ENCODE peak calls at places on chromosomes 2 and 18, in seven cellular contexts. One of them, this sample, is unnamed.

GRCh38 chr2:30235008-30235655 is 3.8 kb downstream of the LBH start:
- DNase-seq in GM04503: no peak
- DNase-seq in NCI-H1436: no peak
- DNase-seq in stimulated activated CD8-positive, alpha-beta memory T cell treated with anti-CD3 and anti-CD28 coated beads, Interleukin-2, amount 100 ng/mL, for 48 hours: no peak
- DNase-seq in fibroblast of lung: no peak
- DNase-seq in activated CD4-positive, alpha-beta memory T cell treated with anti-CD3 and anti-CD28 coated beads, Interleukin-2, amount 10 ng/mL, durations not matched to agents 7 days and 5 days: peak
- DNase-seq in epithelial cell of esophagus: peak
- DNase-seq in this sample: peak

GRCh38 chr18:12366379-12366778 is 10.6 kb downstream of the AFG3L2 start:
- DNase-seq in GM04503: no peak
- DNase-seq in NCI-H1436: no peak
- DNase-seq in stimulated activated CD8-positive, alpha-beta memory T cell treated with anti-CD3 and anti-CD28 coated beads, Interleukin-2, amount 100 ng/mL, for 48 hours: no peak
- DNase-seq in fibroblast of lung: no peak
- DNase-seq in activated CD4-positive, alpha-beta memory T cell treated with anti-CD3 and anti-CD28 coated beads, Interleukin-2, amount 10 ng/mL, durations not matched to agents 7 days and 5 days: no peak
- DNase-seq in epithelial cell of esophagus: no peak
- DNase-seq in this sample: no peak

GRCh38 chr18:76565238-76566173 is 70.5 kb upstream of the ZNF516 start:
- DNase-seq in GM04503: peak
- DNase-seq in NCI-H1436: peak
- DNase-seq in stimulated activated CD8-positive, alpha-beta memory T cell treated with anti-CD3 and anti-CD28 coated beads, Interleukin-2, amount 100 ng/mL, for 48 hours: no peak
- DNase-seq in fibroblast of lung: peak
- DNase-seq in activated CD4-positive, alpha-beta memory T cell treated with anti-CD3 and anti-CD28 coated beads, Interleukin-2, amount 10 ng/mL, durations not matched to agents 7 days and 5 days: no peak
- DNase-seq in epithelial cell of esophagus: peak
- DNase-seq in this sample: peak

GRCh38 chr2:234191819-234192407 is 141.4 kb downstream of the SPP2 start:
- DNase-seq in GM04503: no peak
- DNase-seq in NCI-H1436: peak
- DNase-seq in stimulated activated CD8-positive, alpha-beta memory T cell treated with anti-CD3 and anti-CD28 coated beads, Interleukin-2, amount 100 ng/mL, for 48 hours: no peak
- DNase-seq in fibroblast of lung: peak
- DNase-seq in activated CD4-positive, alpha-beta memory T cell treated with anti-CD3 and anti-CD28 coated beads, Interleukin-2, amount 10 ng/mL, durations not matched to agents 7 days and 5 days: no peak
- DNase-seq in epithelial cell of esophagus: peak
- DNase-seq in this sample: no peak

GRCh38 chr18:24602156-24602555 is 141.7 kb downstream of the HRH4 start:
- DNase-seq in GM04503: no peak
- DNase-seq in NCI-H1436: no peak
- DNase-seq in stimulated activated CD8-positive, alpha-beta memory T cell treated with anti-CD3 and anti-CD28 coated beads, Interleukin-2, amount 100 ng/mL, for 48 hours: no peak
- DNase-seq in fibroblast of lung: no peak
- DNase-seq in activated CD4-positive, alpha-beta memory T cell treated with anti-CD3 and anti-CD28 coated beads, Interleukin-2, amount 10 ng/mL, durations not matched to agents 7 days and 5 days: no peak
- DNase-seq in epithelial cell of esophagus: no peak
- DNase-seq in this sample: no peak

GRCh38 chr2:84838434-84839145 is 42.3 kb downstream of the TRABD2A start:
- DNase-seq in GM04503: no peak
- DNase-seq in NCI-H1436: no peak
- DNase-seq in stimulated activated CD8-positive, alpha-beta memory T cell treated with anti-CD3 and anti-CD28 coated beads, Interleukin-2, amount 100 ng/mL, for 48 hours: no peak
- DNase-seq in fibroblast of lung: peak
- DNase-seq in activated CD4-positive, alpha-beta memory T cell treated with anti-CD3 and anti-CD28 coated beads, Interleukin-2, amount 10 ng/mL, durations not matched to agents 7 days and 5 days: no peak
- DNase-seq in epithelial cell of esophagus: no peak
- DNase-seq in this sample: no peak

GRCh38 chr2:24015562-24016375 is 5.9 kb downstream of the MFSD2B start:
- DNase-seq in GM04503: peak
- DNase-seq in NCI-H1436: no peak
- DNase-seq in stimulated activated CD8-positive, alpha-beta memory T cell treated with anti-CD3 and anti-CD28 coated beads, Interleukin-2, amount 100 ng/mL, for 48 hours: no peak
- DNase-seq in fibroblast of lung: peak
- DNase-seq in activated CD4-positive, alpha-beta memory T cell treated with anti-CD3 and anti-CD28 coated beads, Interleukin-2, amount 10 ng/mL, durations not matched to agents 7 days and 5 days: no peak
- DNase-seq in epithelial cell of esophagus: peak
- DNase-seq in this sample: no peak

GRCh38 chr18:9695605-9696004 is 12.5 kb upstream of the RAB31 start:
- DNase-seq in GM04503: no peak
- DNase-seq in NCI-H1436: no peak
- DNase-seq in stimulated activated CD8-positive, alpha-beta memory T cell treated with anti-CD3 and anti-CD28 coated beads, Interleukin-2, amount 100 ng/mL, for 48 hours: no peak
- DNase-seq in fibroblast of lung: no peak
- DNase-seq in activated CD4-positive, alpha-beta memory T cell treated with anti-CD3 and anti-CD28 coated beads, Interleukin-2, amount 10 ng/mL, durations not matched to agents 7 days and 5 days: no peak
- DNase-seq in epithelial cell of esophagus: no peak
- DNase-seq in this sample: no peak

GRCh38 chr2:220075835-220076234 is 448.4 kb downstream of the SLC4A3 start:
- DNase-seq in GM04503: no peak
- DNase-seq in NCI-H1436: no peak
- DNase-seq in stimulated activated CD8-positive, alpha-beta memory T cell treated with anti-CD3 and anti-CD28 coated beads, Interleukin-2, amount 100 ng/mL, for 48 hours: no peak
- DNase-seq in fibroblast of lung: no peak
- DNase-seq in activated CD4-positive, alpha-beta memory T cell treated with anti-CD3 and anti-CD28 coated beads, Interleukin-2, amount 10 ng/mL, durations not matched to agents 7 days and 5 days: no peak
- DNase-seq in epithelial cell of esophagus: no peak
- DNase-seq in this sample: no peak

GRCh38 chr2:25078171-25079049 is 36.5 kb downstream of the EFR3B start:
- DNase-seq in GM04503: peak
- DNase-seq in NCI-H1436: no peak
- DNase-seq in stimulated activated CD8-positive, alpha-beta memory T cell treated with anti-CD3 and anti-CD28 coated beads, Interleukin-2, amount 100 ng/mL, for 48 hours: no peak
- DNase-seq in fibroblast of lung: peak
- DNase-seq in activated CD4-positive, alpha-beta memory T cell treated with anti-CD3 and anti-CD28 coated beads, Interleukin-2, amount 10 ng/mL, durations not matched to agents 7 days and 5 days: no peak
- DNase-seq in epithelial cell of esophagus: peak
- DNase-seq in this sample: no peak

GRCh38 chr2:217593732-217594131 is 409.1 kb downstream of the TNS1 start:
- DNase-seq in GM04503: no peak
- DNase-seq in NCI-H1436: no peak
- DNase-seq in stimulated activated CD8-positive, alpha-beta memory T cell treated with anti-CD3 and anti-CD28 coated beads, Interleukin-2, amount 100 ng/mL, for 48 hours: no peak
- DNase-seq in fibroblast of lung: no peak
- DNase-seq in activated CD4-positive, alpha-beta memory T cell treated with anti-CD3 and anti-CD28 coated beads, Interleukin-2, amount 10 ng/mL, durations not matched to agents 7 days and 5 days: no peak
- DNase-seq in epithelial cell of esophagus: no peak
- DNase-seq in this sample: no peak

GRCh38 chr2:150081775-150082517 is 405.5 kb downstream of the RND3 start:
- DNase-seq in GM04503: no peak
- DNase-seq in NCI-H1436: no peak
- DNase-seq in stimulated activated CD8-positive, alpha-beta memory T cell treated with anti-CD3 and anti-CD28 coated beads, Interleukin-2, amount 100 ng/mL, for 48 hours: no peak
- DNase-seq in fibroblast of lung: peak
- DNase-seq in activated CD4-positive, alpha-beta memory T cell treated with anti-CD3 and anti-CD28 coated beads, Interleukin-2, amount 10 ng/mL, durations not matched to agents 7 days and 5 days: no peak
- DNase-seq in epithelial cell of esophagus: peak
- DNase-seq in this sample: no peak

GRCh38 chr18:59988098-59988706 is 88.4 kb downstream of the PMAIP1 start:
- DNase-seq in GM04503: no peak
- DNase-seq in NCI-H1436: peak
- DNase-seq in stimulated activated CD8-positive, alpha-beta memory T cell treated with anti-CD3 and anti-CD28 coated beads, Interleukin-2, amount 100 ng/mL, for 48 hours: peak
- DNase-seq in fibroblast of lung: peak
- DNase-seq in activated CD4-positive, alpha-beta memory T cell treated with anti-CD3 and anti-CD28 coated beads, Interleukin-2, amount 10 ng/mL, durations not matched to agents 7 days and 5 days: peak
- DNase-seq in epithelial cell of esophagus: peak
- DNase-seq in this sample: peak

GRCh38 chr2:45029215-45029614 is 20.0 kb upstream of the SIX2 start:
- DNase-seq in GM04503: no peak
- DNase-seq in NCI-H1436: no peak
- DNase-seq in stimulated activated CD8-positive, alpha-beta memory T cell treated with anti-CD3 and anti-CD28 coated beads, Interleukin-2, amount 100 ng/mL, for 48 hours: no peak
- DNase-seq in fibroblast of lung: peak
- DNase-seq in activated CD4-positive, alpha-beta memory T cell treated with anti-CD3 and anti-CD28 coated beads, Interleukin-2, amount 10 ng/mL, durations not matched to agents 7 days and 5 days: no peak
- DNase-seq in epithelial cell of esophagus: no peak
- DNase-seq in this sample: no peak

GRCh38 chr2:236610991-236611821 is 41.6 kb downstream of the ACKR3 start:
- DNase-seq in GM04503: no peak
- DNase-seq in NCI-H1436: no peak
- DNase-seq in stimulated activated CD8-positive, alpha-beta memory T cell treated with anti-CD3 and anti-CD28 coated beads, Interleukin-2, amount 100 ng/mL, for 48 hours: no peak
- DNase-seq in fibroblast of lung: no peak
- DNase-seq in activated CD4-positive, alpha-beta memory T cell treated with anti-CD3 and anti-CD28 coated beads, Interleukin-2, amount 10 ng/mL, durations not matched to agents 7 days and 5 days: no peak
- DNase-seq in epithelial cell of esophagus: peak
- DNase-seq in this sample: no peak

GRCh38 chr2:34907812-34908211 is 1308.7 kb upstream of the FAM98A start:
- DNase-seq in GM04503: no peak
- DNase-seq in NCI-H1436: no peak
- DNase-seq in stimulated activated CD8-positive, alpha-beta memory T cell treated with anti-CD3 and anti-CD28 coated beads, Interleukin-2, amount 100 ng/mL, for 48 hours: no peak
- DNase-seq in fibroblast of lung: no peak
- DNase-seq in activated CD4-positive, alpha-beta memory T cell treated with anti-CD3 and anti-CD28 coated beads, Interleukin-2, amount 10 ng/mL, durations not matched to agents 7 days and 5 days: no peak
- DNase-seq in epithelial cell of esophagus: no peak
- DNase-seq in this sample: no peak

GRCh38 chr2:145190031-145190703 is 670.2 kb upstream of the ZEB2 start:
- DNase-seq in GM04503: no peak
- DNase-seq in NCI-H1436: no peak
- DNase-seq in stimulated activated CD8-positive, alpha-beta memory T cell treated with anti-CD3 and anti-CD28 coated beads, Interleukin-2, amount 100 ng/mL, for 48 hours: no peak
- DNase-seq in fibroblast of lung: no peak
- DNase-seq in activated CD4-positive, alpha-beta memory T cell treated with anti-CD3 and anti-CD28 coated beads, Interleukin-2, amount 10 ng/mL, durations not matched to agents 7 days and 5 days: no peak
- DNase-seq in epithelial cell of esophagus: peak
- DNase-seq in this sample: no peak

GRCh38 chr18:58579561-58580047 is 49.3 kb downstream of the ALPK2 start:
- DNase-seq in GM04503: peak
- DNase-seq in NCI-H1436: no peak
- DNase-seq in stimulated activated CD8-positive, alpha-beta memory T cell treated with anti-CD3 and anti-CD28 coated beads, Interleukin-2, amount 100 ng/mL, for 48 hours: no peak
- DNase-seq in fibroblast of lung: peak
- DNase-seq in activated CD4-positive, alpha-beta memory T cell treated with anti-CD3 and anti-CD28 coated beads, Interleukin-2, amount 10 ng/mL, durations not matched to agents 7 days and 5 days: no peak
- DNase-seq in epithelial cell of esophagus: no peak
- DNase-seq in this sample: no peak

GRCh38 chr18:40878371-40878770 is 1076.7 kb upstream of the PIK3C3 start:
- DNase-seq in GM04503: no peak
- DNase-seq in NCI-H1436: no peak
- DNase-seq in stimulated activated CD8-positive, alpha-beta memory T cell treated with anti-CD3 and anti-CD28 coated beads, Interleukin-2, amount 100 ng/mL, for 48 hours: no peak
- DNase-seq in fibroblast of lung: no peak
- DNase-seq in activated CD4-positive, alpha-beta memory T cell treated with anti-CD3 and anti-CD28 coated beads, Interleukin-2, amount 10 ng/mL, durations not matched to agents 7 days and 5 days: no peak
- DNase-seq in epithelial cell of esophagus: no peak
- DNase-seq in this sample: no peak

GRCh38 chr2:120761164-120761861 is 25.6 kb downstream of the GLI2 start:
- DNase-seq in GM04503: no peak
- DNase-seq in NCI-H1436: no peak
- DNase-seq in stimulated activated CD8-positive, alpha-beta memory T cell treated with anti-CD3 and anti-CD28 coated beads, Interleukin-2, amount 100 ng/mL, for 48 hours: no peak
- DNase-seq in fibroblast of lung: no peak
- DNase-seq in activated CD4-positive, alpha-beta memory T cell treated with anti-CD3 and anti-CD28 coated beads, Interleukin-2, amount 10 ng/mL, durations not matched to agents 7 days and 5 days: no peak
- DNase-seq in epithelial cell of esophagus: no peak
- DNase-seq in this sample: peak

GRCh38 chr2:204544961-204545860 is at the start of gene PARD3B:
- DNase-seq in GM04503: no peak
- DNase-seq in NCI-H1436: peak
- DNase-seq in stimulated activated CD8-positive, alpha-beta memory T cell treated with anti-CD3 and anti-CD28 coated beads, Interleukin-2, amount 100 ng/mL, for 48 hours: no peak
- DNase-seq in fibroblast of lung: peak
- DNase-seq in activated CD4-positive, alpha-beta memory T cell treated with anti-CD3 and anti-CD28 coated beads, Interleukin-2, amount 10 ng/mL, durations not matched to agents 7 days and 5 days: peak
- DNase-seq in epithelial cell of esophagus: peak
- DNase-seq in this sample: peak

GRCh38 chr2:238635637-238636036 is 208.9 kb downstream of the ASB1 start:
- DNase-seq in GM04503: no peak
- DNase-seq in NCI-H1436: no peak
- DNase-seq in stimulated activated CD8-positive, alpha-beta memory T cell treated with anti-CD3 and anti-CD28 coated beads, Interleukin-2, amount 100 ng/mL, for 48 hours: no peak
- DNase-seq in fibroblast of lung: peak
- DNase-seq in activated CD4-positive, alpha-beta memory T cell treated with anti-CD3 and anti-CD28 coated beads, Interleukin-2, amount 10 ng/mL, durations not matched to agents 7 days and 5 days: no peak
- DNase-seq in epithelial cell of esophagus: no peak
- DNase-seq in this sample: no peak

GRCh38 chr18:3264362-3264761 is 2.4 kb downstream of the MYL12B start:
- DNase-seq in GM04503: no peak
- DNase-seq in NCI-H1436: no peak
- DNase-seq in stimulated activated CD8-positive, alpha-beta memory T cell treated with anti-CD3 and anti-CD28 coated beads, Interleukin-2, amount 100 ng/mL, for 48 hours: no peak
- DNase-seq in fibroblast of lung: no peak
- DNase-seq in activated CD4-positive, alpha-beta memory T cell treated with anti-CD3 and anti-CD28 coated beads, Interleukin-2, amount 10 ng/mL, durations not matched to agents 7 days and 5 days: no peak
- DNase-seq in epithelial cell of esophagus: peak
- DNase-seq in this sample: no peak

GRCh38 chr2:177549171-177549570 is 156.6 kb downstream of the AGPS start:
- DNase-seq in GM04503: no peak
- DNase-seq in NCI-H1436: no peak
- DNase-seq in stimulated activated CD8-positive, alpha-beta memory T cell treated with anti-CD3 and anti-CD28 coated beads, Interleukin-2, amount 100 ng/mL, for 48 hours: no peak
- DNase-seq in fibroblast of lung: no peak
- DNase-seq in activated CD4-positive, alpha-beta memory T cell treated with anti-CD3 and anti-CD28 coated beads, Interleukin-2, amount 10 ng/mL, durations not matched to agents 7 days and 5 days: no peak
- DNase-seq in epithelial cell of esophagus: no peak
- DNase-seq in this sample: no peak

GRCh38 chr2:42846932-42847595 is 54.7 kb upstream of the HAAO start:
- DNase-seq in GM04503: no peak
- DNase-seq in NCI-H1436: no peak
- DNase-seq in stimulated activated CD8-positive, alpha-beta memory T cell treated with anti-CD3 and anti-CD28 coated beads, Interleukin-2, amount 100 ng/mL, for 48 hours: no peak
- DNase-seq in fibroblast of lung: no peak
- DNase-seq in activated CD4-positive, alpha-beta memory T cell treated with anti-CD3 and anti-CD28 coated beads, Interleukin-2, amount 10 ng/mL, durations not matched to agents 7 days and 5 days: no peak
- DNase-seq in epithelial cell of esophagus: no peak
- DNase-seq in this sample: peak

GRCh38 chr2:146986161-146986560 is 858.7 kb upstream of the ACVR2A start:
- DNase-seq in GM04503: peak
- DNase-seq in NCI-H1436: no peak
- DNase-seq in stimulated activated CD8-positive, alpha-beta memory T cell treated with anti-CD3 and anti-CD28 coated beads, Interleukin-2, amount 100 ng/mL, for 48 hours: no peak
- DNase-seq in fibroblast of lung: peak
- DNase-seq in activated CD4-positive, alpha-beta memory T cell treated with anti-CD3 and anti-CD28 coated beads, Interleukin-2, amount 10 ng/mL, durations not matched to agents 7 days and 5 days: no peak
- DNase-seq in epithelial cell of esophagus: peak
- DNase-seq in this sample: no peak

GRCh38 chr18:79852561-79853302 is 55.0 kb downstream of the KCNG2 start:
- DNase-seq in GM04503: no peak
- DNase-seq in NCI-H1436: no peak
- DNase-seq in stimulated activated CD8-positive, alpha-beta memory T cell treated with anti-CD3 and anti-CD28 coated beads, Interleukin-2, amount 100 ng/mL, for 48 hours: no peak
- DNase-seq in fibroblast of lung: no peak
- DNase-seq in activated CD4-positive, alpha-beta memory T cell treated with anti-CD3 and anti-CD28 coated beads, Interleukin-2, amount 10 ng/mL, durations not matched to agents 7 days and 5 days: no peak
- DNase-seq in epithelial cell of esophagus: no peak
- DNase-seq in this sample: no peak

GRCh38 chr2:230411484-230412368 is 4.3 kb upstream of the SP100 start:
- DNase-seq in GM04503: no peak
- DNase-seq in NCI-H1436: peak
- DNase-seq in stimulated activated CD8-positive, alpha-beta memory T cell treated with anti-CD3 and anti-CD28 coated beads, Interleukin-2, amount 100 ng/mL, for 48 hours: peak
- DNase-seq in fibroblast of lung: peak
- DNase-seq in activated CD4-positive, alpha-beta memory T cell treated with anti-CD3 and anti-CD28 coated beads, Interleukin-2, amount 10 ng/mL, durations not matched to agents 7 days and 5 days: peak
- DNase-seq in epithelial cell of esophagus: peak
- DNase-seq in this sample: peak

GRCh38 chr2:57544626-57545025 is 502.0 kb upstream of the VRK2 start:
- DNase-seq in GM04503: no peak
- DNase-seq in NCI-H1436: no peak
- DNase-seq in stimulated activated CD8-positive, alpha-beta memory T cell treated with anti-CD3 and anti-CD28 coated beads, Interleukin-2, amount 100 ng/mL, for 48 hours: no peak
- DNase-seq in fibroblast of lung: no peak
- DNase-seq in activated CD4-positive, alpha-beta memory T cell treated with anti-CD3 and anti-CD28 coated beads, Interleukin-2, amount 10 ng/mL, durations not matched to agents 7 days and 5 days: no peak
- DNase-seq in epithelial cell of esophagus: no peak
- DNase-seq in this sample: no peak

GRCh38 chr2:31297751-31298150 is 63.8 kb downstream of the EHD3 start:
- DNase-seq in GM04503: no peak
- DNase-seq in NCI-H1436: no peak
- DNase-seq in stimulated activated CD8-positive, alpha-beta memory T cell treated with anti-CD3 and anti-CD28 coated beads, Interleukin-2, amount 100 ng/mL, for 48 hours: no peak
- DNase-seq in fibroblast of lung: no peak
- DNase-seq in activated CD4-positive, alpha-beta memory T cell treated with anti-CD3 and anti-CD28 coated beads, Interleukin-2, amount 10 ng/mL, durations not matched to agents 7 days and 5 days: no peak
- DNase-seq in epithelial cell of esophagus: peak
- DNase-seq in this sample: no peak

GRCh38 chr2:237320801-237321563 is 93.0 kb downstream of the COL6A3 start:
- DNase-seq in GM04503: no peak
- DNase-seq in NCI-H1436: no peak
- DNase-seq in stimulated activated CD8-positive, alpha-beta memory T cell treated with anti-CD3 and anti-CD28 coated beads, Interleukin-2, amount 100 ng/mL, for 48 hours: no peak
- DNase-seq in fibroblast of lung: no peak
- DNase-seq in activated CD4-positive, alpha-beta memory T cell treated with anti-CD3 and anti-CD28 coated beads, Interleukin-2, amount 10 ng/mL, durations not matched to agents 7 days and 5 days: no peak
- DNase-seq in epithelial cell of esophagus: no peak
- DNase-seq in this sample: peak

GRCh38 chr2:138814123-138814883 is 34.1 kb upstream of the NXPH2 start:
- DNase-seq in GM04503: no peak
- DNase-seq in NCI-H1436: no peak
- DNase-seq in stimulated activated CD8-positive, alpha-beta memory T cell treated with anti-CD3 and anti-CD28 coated beads, Interleukin-2, amount 100 ng/mL, for 48 hours: no peak
- DNase-seq in fibroblast of lung: no peak
- DNase-seq in activated CD4-positive, alpha-beta memory T cell treated with anti-CD3 and anti-CD28 coated beads, Interleukin-2, amount 10 ng/mL, durations not matched to agents 7 days and 5 days: no peak
- DNase-seq in epithelial cell of esophagus: peak
- DNase-seq in this sample: no peak

GRCh38 chr2:144320491-144320890 is 199.4 kb downstream of the ZEB2 start:
- DNase-seq in GM04503: peak
- DNase-seq in NCI-H1436: no peak
- DNase-seq in stimulated activated CD8-positive, alpha-beta memory T cell treated with anti-CD3 and anti-CD28 coated beads, Interleukin-2, amount 100 ng/mL, for 48 hours: no peak
- DNase-seq in fibroblast of lung: peak
- DNase-seq in activated CD4-positive, alpha-beta memory T cell treated with anti-CD3 and anti-CD28 coated beads, Interleukin-2, amount 10 ng/mL, durations not matched to agents 7 days and 5 days: peak
- DNase-seq in epithelial cell of esophagus: peak
- DNase-seq in this sample: no peak

GRCh38 chr2:200397785-200398184 is 91.3 kb downstream of the SPATS2L start:
- DNase-seq in GM04503: no peak
- DNase-seq in NCI-H1436: no peak
- DNase-seq in stimulated activated CD8-positive, alpha-beta memory T cell treated with anti-CD3 and anti-CD28 coated beads, Interleukin-2, amount 100 ng/mL, for 48 hours: no peak
- DNase-seq in fibroblast of lung: peak
- DNase-seq in activated CD4-positive, alpha-beta memory T cell treated with anti-CD3 and anti-CD28 coated beads, Interleukin-2, amount 10 ng/mL, durations not matched to agents 7 days and 5 days: no peak
- DNase-seq in epithelial cell of esophagus: peak
- DNase-seq in this sample: no peak

GRCh38 chr18:12911025-12911927 is 27.2 kb upstream of the PTPN2 start:
- DNase-seq in GM04503: no peak
- DNase-seq in NCI-H1436: no peak
- DNase-seq in stimulated activated CD8-positive, alpha-beta memory T cell treated with anti-CD3 and anti-CD28 coated beads, Interleukin-2, amount 100 ng/mL, for 48 hours: peak
- DNase-seq in fibroblast of lung: peak
- DNase-seq in activated CD4-positive, alpha-beta memory T cell treated with anti-CD3 and anti-CD28 coated beads, Interleukin-2, amount 10 ng/mL, durations not matched to agents 7 days and 5 days: peak
- DNase-seq in epithelial cell of esophagus: peak
- DNase-seq in this sample: no peak